ENCODE peak calls at places on chromosomes 12 and 14, in four cellular contexts. C is lower lobe of right lung, U is spleen, H is GM06990. Y is an unnamed sample.

GRCh38 chr12:3656946-3657622 is 95.8 kb downstream of the CRACR2A start:
- DNase-seq in H (no peak), C (no peak), U (no peak), Y (no peak)

GRCh38 chr14:23002592-23002991 is 7.4 kb downstream of the C14orf93 start:
- DNase-seq in U (no peak), C (no peak), H (no peak), Y (no peak)

GRCh38 chr12:55877824-55878223 is 35.1 kb upstream of the MMP19 start:
- DNase-seq in H (no peak), U (no peak), C (no peak), Y (no peak)

GRCh38 chr12:32920506-32921085 is 24.0 kb upstream of the PKP2 start:
- DNase-seq in H (no peak), C (no peak), U (no peak), Y (no peak)

GRCh38 chr14:102164241-102164641 is 24.5 kb downstream of the WDR20 start:
- DNase-seq in U (no peak), H (no peak), C (no peak), Y (no peak)

GRCh38 chr14:84807673-84808072 is 722.3 kb upstream of the FLRT2 start:
- DNase-seq in C (no peak), H (no peak), U (no peak), Y (no peak)

GRCh38 chr12:98955284-98955683 is 310.2 kb downstream of the APAF1 start:
- DNase-seq in H (no peak), C (no peak), U (no peak), Y (no peak)

GRCh38 chr12:642633-643477 is 20.4 kb downstream of the NINJ2 start:
- DNase-seq in H (peak; percentile 91), U (peak; percentile 97), C (peak; percentile 90), Y (peak; percentile 88)

GRCh38 chr12:117114784-117115183 is 15.6 kb upstream of the TESC start:
- DNase-seq in H (no peak), U (no peak), C (no peak), Y (no peak)

GRCh38 chr14:50853891-50854290 is 18.0 kb upstream of the ABHD12B start:
- DNase-seq in U (no peak), C (no peak), H (no peak), Y (no peak)

GRCh38 chr12:4133636-4134433 is 139.7 kb upstream of the CCND2 start:
- DNase-seq in H (no peak), U (no peak), C (no peak), Y (no peak)

GRCh38 chr12:30795410-30795659 is 40.6 kb upstream of the CAPRIN2 start:
- DNase-seq in H (no peak), U (no peak), C (no peak), Y (no peak)

GRCh38 chr14:68757618-68758081 is 35.2 kb downstream of the ZFP36L1 start:
- DNase-seq in C (peak; percentile 71), H (no peak), U (peak; percentile 83), Y (peak; percentile 85)

GRCh38 chr12:110467847-110468211 is 228 bp downstream of the GPN3 start:
- DNase-seq in H (no peak), U (no peak), C (no peak), Y (no peak)

GRCh38 chr14:28773176-28773575 is 6.6 kb downstream of the FOXG1 start:
- DNase-seq in H (no peak), C (no peak), U (no peak), Y (no peak)

GRCh38 chr12:121530600-121531355 is 50.0 kb downstream of the KDM2B start:
- DNase-seq in H (peak; percentile 60), C (peak; percentile 92), U (peak; percentile 93), Y (peak; percentile 84)

GRCh38 chr14:66507181-66507721 is 696 bp upstream of the GPHN start:
- DNase-seq in U (no peak), H (no peak), C (no peak), Y (no peak)

GRCh38 chr12:3752096-3752709 is 706 bp downstream of the CRACR2A start:
- DNase-seq in C (peak; percentile 70), U (peak; percentile 93), H (peak; percentile 84), Y (peak; percentile 78)

GRCh38 chr12:99914206-99914605 is 70.5 kb downstream of the ANKS1B start:
- DNase-seq in H (no peak), U (no peak), C (no peak), Y (no peak)

GRCh38 chr14:55430024-55430690 is 10.3 kb downstream of the TBPL2 start:
- DNase-seq in H (peak; percentile 22), C (no peak), U (no peak), Y (no peak)

GRCh38 chr14:85058170-85058569 is 471.8 kb upstream of the FLRT2 start:
- DNase-seq in H (no peak), C (no peak), U (no peak), Y (no peak)

GRCh38 chr14:104528496-104528895 is 51.1 kb upstream of the C14orf180 start:
- DNase-seq in H (no peak), C (peak; percentile 2), U (no peak), Y (no peak)
- H3K4me3 ChIP-seq in H (no peak overlapping the region), C (no peak overlapping the region), U (no peak overlapping the region), Y (no peak overlapping the region)

DNA sequence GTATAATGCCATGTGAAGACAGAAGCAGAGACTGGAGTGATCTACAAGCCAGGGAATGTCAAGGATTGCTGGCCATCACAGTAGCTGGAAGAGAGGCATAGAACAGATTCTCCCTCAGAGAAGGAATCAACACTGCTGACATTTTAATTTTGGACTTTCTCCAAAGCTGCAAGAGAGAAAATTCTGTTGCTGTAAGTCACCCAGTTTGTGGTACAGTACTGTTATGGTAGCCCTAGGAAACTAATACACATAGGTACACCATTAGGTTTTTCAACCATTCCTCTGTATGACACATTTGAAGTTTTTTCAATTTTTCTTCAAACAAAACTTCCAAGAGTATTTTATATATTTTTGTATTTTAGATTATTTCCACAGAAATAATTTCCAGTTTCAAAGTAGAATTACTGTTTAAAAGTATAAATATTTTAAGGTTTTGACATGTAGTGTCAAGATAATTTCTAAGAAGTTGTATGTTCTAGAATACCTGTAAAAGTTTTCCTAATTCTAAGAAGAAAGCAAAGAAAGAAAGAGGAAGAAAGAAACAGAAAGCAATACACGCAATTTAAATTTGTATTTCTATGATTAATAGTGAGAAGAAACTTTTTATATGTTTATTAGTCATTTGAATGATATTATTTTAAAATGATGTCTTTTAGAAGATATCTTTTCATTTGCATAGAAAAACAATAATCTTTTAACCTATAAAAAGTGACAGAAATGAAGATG is 64.9 kb upstream of the CATSPERB start:
- DNase-seq in U (no peak), C (no peak), H (no peak), Y (no peak)
- H3K4me3 ChIP-seq in U (no peak overlapping the region), C (no peak overlapping the region), H (no peak overlapping the region), Y (no peak overlapping the region)

DNA sequence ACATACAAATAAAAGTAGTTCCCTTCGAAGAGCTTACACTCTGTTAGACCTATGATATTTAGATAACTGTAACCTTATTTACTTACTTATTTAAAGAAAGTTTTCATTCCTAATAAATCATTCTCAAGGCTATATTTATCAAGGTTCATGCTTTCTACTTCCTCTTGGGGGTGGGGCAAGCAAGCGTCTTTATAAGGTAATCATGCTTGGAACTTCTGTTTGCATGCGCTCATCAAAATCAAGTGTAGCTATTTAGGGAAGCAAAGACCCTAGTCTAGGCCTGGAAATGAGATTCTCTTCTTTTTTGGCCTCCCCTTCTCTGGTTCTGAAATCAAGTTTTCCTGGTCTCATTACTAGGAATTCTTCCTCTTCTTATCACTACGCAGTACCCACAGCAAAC is 766 bp downstream of the RERG start:
- DNase-seq in H (no peak), U (no peak), C (no peak), Y (no peak)
- H3K4me3 ChIP-seq in H (no peak overlapping the region), U (peak overlapping the region; percentile 44), C (peak overlapping the region; percentile 60), Y (peak overlapping the region; percentile 51)

GRCh38 chr12:86143162-86143561 is 113.0 kb downstream of the MGAT4C start:
- DNase-seq in U (no peak), H (no peak), C (no peak), Y (no peak)

GRCh38 chr12:86148071-86148470 is 108.1 kb downstream of the MGAT4C start:
- DNase-seq in C (no peak), H (no peak), U (no peak), Y (no peak)

GRCh38 chr12:86148612-86149011 is 107.6 kb downstream of the MGAT4C start:
- DNase-seq in H (no peak), U (no peak), C (no peak), Y (no peak)
- H3K4me3 ChIP-seq in H (no peak overlapping the region), U (no peak overlapping the region), C (no peak overlapping the region), Y (no peak overlapping the region)